ENCODE peak calls at places on chromosomes 1 and 21, in ten cellular contexts. C is uterus; E is GM04504; U is astrocyte of the hippocampus; B is RCC 7860; G is lower leg skin; H is fibroblast of mammary gland; Q is GM23248; M is activated gamma-delta T cell treated with anti-CD3 and anti-CD28 coated beads, Interleukin-2, amount 50 U/mL, for 16 hours; N is T follicular helper cell. X is an unnamed sample.

GRCh38 chr1:247456914-247457638 is 828 bp downstream of the OR2B11 start:
- DNase-seq in N (no peak), H (no peak), M (no peak), U (no peak), C (no peak), G (no peak), E (no peak), Q (no peak), B (no peak), X (no peak)

GRCh38 chr1:149846600-149847466 is 52.5 kb upstream of the BOLA1 start:
- DNase-seq in N (no peak), H (no peak), E (no peak), M (no peak), C (no peak), Q (no peak), B (no peak), U (no peak), G (no peak), X (no peak)

GRCh38 chr1:58866578-58866977 is 82.7 kb upstream of the JUN start:
- DNase-seq in U (no peak), H (no peak), C (no peak), B (no peak), N (no peak), G (no peak), Q (no peak), E (no peak), M (no peak), X (no peak)

GRCh38 chr1:105087496-105087895 is 1337.8 kb downstream of the AMY1C start:
- DNase-seq in H (no peak), M (no peak), C (no peak), E (no peak), U (peak), N (no peak), G (no peak), Q (no peak), B (no peak), X (no peak)

GRCh38 chr1:39080884-39081265 is 54.7 kb downstream of the NDUFS5 start:
- DNase-seq in N (no peak), M (no peak), Q (no peak), E (no peak), C (no peak), U (peak), B (no peak), G (no peak), H (no peak), X (no peak)

GRCh38 chr21:14581902-14582457 is 35.9 kb upstream of the SAMSN1 start:
- DNase-seq in E (no peak), B (no peak), M (no peak), G (no peak), H (no peak), Q (no peak), U (no peak), C (no peak), N (no peak), X (no peak)

GRCh38 chr1:108605633-108606032 is 45.7 kb downstream of the EEIG2 start:
- DNase-seq in N (no peak), Q (no peak), E (no peak), M (no peak), U (no peak), G (no peak), B (no peak), C (no peak), H (no peak), X (no peak)

GRCh38 chr1:7009741-7010525 is 224.7 kb downstream of the CAMTA1 start:
- DNase-seq in Q (no peak), N (no peak), H (no peak), G (no peak), C (no peak), M (no peak), E (no peak), B (no peak), U (no peak), X (no peak)

GRCh38 chr1:12067900-12068821 is 5.1 kb downstream of the TNFRSF8 start:
- DNase-seq in E (no peak), U (peak), B (peak), C (no peak), G (no peak), M (no peak), N (no peak), Q (peak), H (peak), X (no peak)

GRCh38 chr1:98920441-98921110 is 84.1 kb downstream of the PLPPR5 start:
- DNase-seq in N (no peak), U (peak), H (peak), M (no peak), G (no peak), B (peak), C (no peak), Q (peak), E (peak), X (no peak)

GRCh38 chr1:52022133-52022532 is 11.5 kb downstream of the KTI12 start:
- DNase-seq in C (no peak), B (no peak), G (no peak), Q (no peak), U (no peak), M (no peak), E (no peak), H (no peak), N (no peak), X (no peak)

GRCh38 chr1:84089470-84090261 is 54.4 kb upstream of the PRKACB start:
- DNase-seq in B (peak), C (no peak), G (no peak), M (no peak), H (peak), N (no peak), Q (peak), E (no peak), U (peak), X (no peak)

GRCh38 chr1:91161166-91161565 is 139.3 kb upstream of the ZNF644 start:
- DNase-seq in N (no peak), G (no peak), M (no peak), H (no peak), B (no peak), E (no peak), C (no peak), U (no peak), Q (no peak), X (no peak)